ENCODE peak calls at places on chromosomes 12 and 14, in ten cellular contexts. P is choroid plexus epithelial cell, X is natural killer cell, G is psoas muscle, J is NCI-H1092 treated with DMSO at 0.1 percent for 48 hours, K is A549, Z is lung, T is heart right ventricle, V is transverse colon, H is glutamatergic neuron. O is an unnamed sample.

GRCh38 chr12:77940566-77940965 is 109.9 kb downstream of the NAV3 start:
- DNase-seq in P (peak), X (no peak), G (no peak), J (no peak), K (peak), Z (no peak), T (no peak), V (no peak), H (no peak), O (peak)

GRCh38 chr12:110079477-110080400 is 31.4 kb upstream of the C12orf76 start:
- DNase-seq in P (peak), X (peak), G (peak), J (no peak), K (peak), Z (peak), T (peak), V (peak), H (no peak), O (no peak)

GRCh38 chr14:93012516-93013367 is 89.8 kb downstream of the CHGA start:
- DNase-seq in P (peak), X (no peak), G (no peak), J (no peak), K (no peak), Z (no peak), T (no peak), V (no peak), H (no peak), O (peak)

GRCh38 chr12:3677609-3678008 is 75.3 kb downstream of the CRACR2A start:
- DNase-seq in P (no peak), X (no peak), G (no peak), J (no peak), K (no peak), Z (no peak), T (no peak), V (no peak), H (no peak), O (no peak)

GRCh38 chr12:76029982-76030377 is 1.6 kb downstream of the PHLDA1 start:
- DNase-seq in P (peak), X (no peak), G (no peak), J (no peak), K (peak), Z (no peak), T (peak), V (no peak), H (peak), O (peak)

GRCh38 chr12:107818984-107819383 is 44.5 kb downstream of the ASCL4 start:
- DNase-seq in P (peak), X (no peak), G (no peak), J (no peak), K (no peak), Z (no peak), T (no peak), V (no peak), H (no peak), O (peak)

GRCh38 chr12:50806176-50806575 is 36.5 kb upstream of the TMPRSS12 start:
- DNase-seq in P (peak), X (no peak), G (no peak), J (no peak), K (no peak), Z (no peak), T (no peak), V (no peak), H (no peak), O (no peak)

GRCh38 chr12:47814539-47815170 is 5.0 kb downstream of the HDAC7 start:
- DNase-seq in P (no peak), X (no peak), G (no peak), J (no peak), K (no peak), Z (no peak), T (no peak), V (no peak), H (no peak), O (no peak)

GRCh38 chr12:45326358-45326971 is 110.6 kb downstream of the ANO6 start:
- DNase-seq in P (no peak), X (no peak), G (no peak), J (no peak), K (no peak), Z (no peak), T (no peak), V (no peak), H (no peak), O (no peak)

O was measured in GM03348.